ENCODE peak calls at places on chromosomes 6 and 20, in four cellular contexts. Q is HEK293T, V is NCI-H1092, U is EL. S is an unnamed sample.

GRCh38 chr20:2206957-2207769 is 88.6 kb upstream of the TGM3 start:
- DNase-seq in V (peak; percentile 69), Q (peak; percentile 84), U (peak; percentile 76), S (peak; percentile 27)

GRCh38 chr20:60883517-60883916 is 368.5 kb upstream of the CDH4 start:
- DNase-seq in Q (no peak), V (no peak), U (no peak), S (no peak)

GRCh38 chr20:34195355-34195754 is 45.9 kb upstream of the ASIP start:
- DNase-seq in Q (peak; percentile 31), U (no peak), V (no peak), S (no peak)

GRCh38 chr20:23203951-23204730 is 118.0 kb upstream of the CD93 start:
- DNase-seq in Q (no peak), V (no peak), U (no peak), S (no peak)

GRCh38 chr20:46118481-46119020 is 437 bp downstream of the CD40 start:
- DNase-seq in U (peak; percentile 55), V (no peak), Q (no peak), S (no peak)

GRCh38 chr6:150777731-150778130 is 87.8 kb upstream of the MTHFD1L start:
- DNase-seq in U (no peak), V (no peak), Q (no peak), S (no peak)

GRCh38 chr6:114650891-114651290 is 308.1 kb upstream of the HS3ST5 start:
- DNase-seq in Q (no peak), V (no peak), U (no peak), S (no peak)

GRCh38 chr6:3283241-3283640 is 24.5 kb downstream of the PSMG4 start:
- DNase-seq in U (no peak), Q (no peak), V (no peak), S (no peak)

GRCh38 chr6:47111685-47112084 is 69.6 kb upstream of the ADGRF1 start:
- DNase-seq in Q (no peak), U (peak; percentile 74), V (no peak), S (no peak)

GRCh38 chr6:149995971-149996370 is 29.4 kb downstream of the RAET1L start:
- DNase-seq in U (no peak), V (no peak), Q (no peak), S (no peak)

GRCh38 chr6:149024361-149024760 is 277.5 kb downstream of the UST start:
- DNase-seq in U (no peak), Q (no peak), V (no peak), S (no peak)

GRCh38 chr6:56370591-56371198 is 123.3 kb upstream of the COL21A1 start:
- DNase-seq in U (peak; percentile 86), V (peak; percentile 44), Q (no peak), S (peak; percentile 87)

GRCh38 chr6:139436521-139437348 is 62.3 kb upstream of the CITED2 start:
- DNase-seq in V (no peak), U (peak; percentile 58), Q (no peak), S (no peak)